ENCODE peak calls at places on chromosomes 5 and 9, in ten cellular contexts. L is HL-60; H is GM23338; F is cardiac fibroblast; M is COR-L47; U is HCEC 1CT; S is Ammon's horn; W is SJSA1; B is amniotic stem cell; V is activated CD8-positive, alpha-beta memory T cell treated with anti-CD3 and anti-CD28 coated beads, Interleukin-2, amount 50 U/mL, for 48 hours. D is an unnamed sample.

GRCh38 chr9:125755340-125755739 is 8.2 kb downstream of the PBX3 start:
- DNase-seq in L (no peak), H (peak), F (no peak), M (no peak), U (no peak), S (no peak), W (no peak), B (no peak), V (no peak), D (no peak)

GRCh38 chr9:88179080-88179521 is 40.8 kb upstream of the SPATA31C2 start:
- DNase-seq in L (no peak), H (no peak), F (no peak), M (no peak), U (no peak), S (peak), W (no peak), B (no peak), V (peak), D (no peak)

GRCh38 chr9:130837002-130837511 is 2.0 kb downstream of the ABL1 start:
- DNase-seq in L (no peak), H (no peak), F (peak), M (no peak), U (peak), S (peak), W (no peak), B (no peak), V (no peak), D (no peak)

GRCh38 chr5:78959767-78960166 is 25.3 kb downstream of the ARSB start:
- DNase-seq in L (no peak), H (no peak), F (no peak), M (no peak), U (no peak), S (no peak), W (no peak), B (no peak), V (no peak), D (no peak)

GRCh38 chr9:133628766-133629165 is 7.4 kb upstream of the DBH start:
- DNase-seq in L (no peak), H (no peak), F (no peak), M (no peak), U (no peak), S (no peak), W (no peak), B (no peak), V (no peak), D (no peak)

GRCh38 chr5:77428033-77428432 is 64.1 kb downstream of the WDR41 start:
- DNase-seq in L (no peak), H (no peak), F (no peak), M (no peak), U (no peak), S (no peak), W (no peak), B (no peak), V (no peak), D (no peak)

GRCh38 chr9:126915281-126915816 is 767 bp downstream of the RALGPS1 start:
- DNase-seq in L (no peak), H (peak), F (no peak), M (peak), U (no peak), S (peak), W (no peak), B (no peak), V (no peak), D (no peak)

GRCh38 chr9:72701510-72701909 is 180.1 kb downstream of the TMC1 start:
- DNase-seq in L (no peak), H (no peak), F (no peak), M (no peak), U (no peak), S (no peak), W (no peak), B (no peak), V (no peak), D (no peak)

GRCh38 chr9:113523421-113524141 is 60.1 kb downstream of the RGS3 start:
- DNase-seq in L (peak), H (no peak), F (no peak), M (no peak), U (no peak), S (peak), W (no peak), B (no peak), V (peak), D (no peak)